ENCODE peak calls at places on chromosome 4, in eight cellular contexts. V is OCI-LY7; W is HCT116; S is CD8-positive, alpha-beta T cell; J is spleen; M is DND-41; Z is fibroblast of lung; H is tibial artery. F is an unnamed sample. For H3K36me3, the result is how much of the 10 kb centered on the place peaks cover.

GRCh38 chr4:1170156-1170804 is 2.1 kb downstream of the SPON2 start:
- DNase-seq in V (no peak), W (no peak), S (no peak), J (peak), M (no peak), Z (no peak), H (no peak), F (no peak)

GRCh38 chr4:151644625-151645024 is 116.2 kb downstream of the GATB start:
- DNase-seq in V (peak), W (peak), S (no peak), J (no peak), M (peak), Z (no peak), H (no peak), F (no peak)

GRCh38 chr4:138405934-138406567 is 163.9 kb upstream of the SLC7A11 start:
- DNase-seq in V (no peak), W (no peak), S (no peak), J (no peak), M (no peak), Z (peak), H (no peak), F (peak)

GRCh38 chr4:25953740-25954139 is 39.7 kb downstream of the SMIM20 start:
- DNase-seq in V (no peak), W (peak), S (no peak), J (no peak), M (no peak), Z (peak), H (no peak), F (no peak)

GRCh38 chr4:106914223-106914622 is 121.9 kb downstream of the DKK2 start:
- DNase-seq in V (no peak), W (no peak), S (no peak), J (no peak), M (no peak), Z (peak), H (no peak), F (no peak)

GRCh38 chr4:38314663-38315062 is 349.3 kb upstream of the KLF3 start:
- DNase-seq in V (no peak), W (no peak), S (no peak), J (no peak), M (no peak), Z (no peak), H (no peak), F (no peak)

GRCh38 chr4:141761926-141762325 is 125.5 kb downstream of the IL15 start:
- DNase-seq in V (no peak), W (no peak), S (no peak), J (no peak), M (no peak), Z (peak), H (no peak), F (no peak)

GRCh38 chr4:22574880-22575279 is 59.0 kb upstream of the ADGRA3 start:
- DNase-seq in V (no peak), W (no peak), S (no peak), J (no peak), M (no peak), Z (no peak), H (no peak), F (no peak)

GRCh38 chr4:154928640-154929257 is 147.7 kb downstream of the RBM46 start:
- DNase-seq in V (no peak), W (peak), S (no peak), J (no peak), M (no peak), Z (peak), H (no peak), F (no peak)

GRCh38 chr4:155491336-155492131 is 114.8 kb upstream of the MAP9 start:
- DNase-seq in V (no peak), W (no peak), S (no peak), J (no peak), M (no peak), Z (peak), H (no peak), F (peak)

GRCh38 chr4:128481752-128482480 is 194.3 kb upstream of the PGRMC2 start:
- DNase-seq in V (no peak), W (no peak), S (no peak), J (no peak), M (no peak), Z (no peak), H (no peak), F (no peak)

GRCh38 chr4:76365636-76366035 is 55.3 kb downstream of the CCDC158 start:
- DNase-seq in V (no peak), W (no peak), S (no peak), J (no peak), M (no peak), Z (peak), H (no peak), F (no peak)

GRCh38 chr4:53987761-53988171 is 76.6 kb downstream of the CHIC2 start:
- DNase-seq in V (no peak), W (peak), S (no peak), J (no peak), M (no peak), Z (peak), H (no peak), F (no peak)

GRCh38 chr4:59126996-59127395 is 2016.8 kb upstream of the IGFBP7 start:
- DNase-seq in V (no peak), W (no peak), S (no peak), J (no peak), M (no peak), Z (no peak), H (no peak), F (no peak)

GRCh38 chr4:160611181-160611580 is 1508.3 kb downstream of the RAPGEF2 start:
- DNase-seq in V (no peak), W (no peak), S (no peak), J (no peak), M (no peak), Z (no peak), H (no peak), F (no peak)

GRCh38 chr4:76755756-76756155 is 142.2 kb downstream of the SOWAHB start:
- DNase-seq in V (no peak), W (no peak), S (no peak), J (no peak), M (no peak), Z (no peak), H (no peak), F (no peak)

GRCh38 chr4:145019346-145019745 is 78.7 kb downstream of the ANAPC10 start:
- DNase-seq in V (no peak), W (no peak), S (no peak), J (no peak), M (no peak), Z (no peak), H (no peak), F (no peak)

GRCh38 chr4:26192921-26193894 is 127.6 kb upstream of the RBPJ start:
- DNase-seq in V (no peak), W (no peak), S (no peak), J (no peak), M (no peak), Z (peak), H (no peak), F (no peak)

GRCh38 chr4:164872481-164872880 is 4.5 kb upstream of the APELA start:
- DNase-seq in V (no peak), W (no peak), S (no peak), J (no peak), M (no peak), Z (no peak), H (no peak), F (no peak)

GRCh38 chr4:150211016-150211415 is 132.8 kb downstream of the DCLK2 start:
- DNase-seq in V (no peak), W (no peak), S (no peak), J (no peak), M (no peak), Z (no peak), H (no peak), F (no peak)

GRCh38 chr4:2938906-2939305 is 24.3 kb downstream of the NOP14 start:
- DNase-seq in V (no peak), W (no peak), S (no peak), J (peak), M (no peak), Z (no peak), H (peak), F (no peak)

GRCh38 chr4:147456706-147457105 is 24.2 kb upstream of the EDNRA start:
- DNase-seq in V (no peak), W (no peak), S (no peak), J (no peak), M (no peak), Z (no peak), H (no peak), F (no peak)

GRCh38 chr4:4260185-4260751 is 12.2 kb upstream of the TMEM128 start:
- DNase-seq in V (peak), W (peak), S (no peak), J (no peak), M (no peak), Z (peak), H (no peak), F (peak)

GRCh38 chr4:61068745-61069144 is 131.4 kb upstream of the ADGRL3 start:
- DNase-seq in V (no peak), W (no peak), S (no peak), J (no peak), M (no peak), Z (peak), H (no peak), F (no peak)

GRCh38 chr4:81785338-81785737 is 313.6 kb upstream of the RASGEF1B start:
- DNase-seq in V (no peak), W (no peak), S (no peak), J (no peak), M (no peak), Z (no peak), H (no peak), F (no peak)

GRCh38 chr4:54232151-54232688 is 3.1 kb downstream of the PDGFRA start:
- DNase-seq in V (no peak), W (no peak), S (no peak), J (no peak), M (no peak), Z (peak), H (no peak), F (no peak)

GRCh38 chr4:151318310-151319006 is 6.9 kb downstream of the SH3D19 start:
- DNase-seq in V (no peak), W (no peak), S (no peak), J (no peak), M (no peak), Z (no peak), H (no peak), F (no peak)

GRCh38 chr4:9923195-9923812 is 98.0 kb downstream of the SLC2A9 start:
- DNase-seq in V (no peak), W (no peak), S (no peak), J (no peak), M (no peak), Z (no peak), H (no peak), F (no peak)

GRCh38 chr4:179123079-179123478 is 1680.8 kb upstream of the AGA start:
- DNase-seq in V (no peak), W (no peak), S (no peak), J (no peak), M (no peak), Z (no peak), H (no peak), F (no peak)

GRCh38 chr4:7817877-7818675 is 121.6 kb downstream of the AFAP1 start:
- DNase-seq in V (no peak), W (no peak), S (no peak), J (no peak), M (no peak), Z (peak), H (no peak), F (no peak)

GRCh38 chr4:7821245-7822165 is 118.2 kb downstream of the AFAP1 start:
- DNase-seq in V (no peak), W (no peak), S (no peak), J (peak), M (no peak), Z (no peak), H (no peak), F (no peak)

GRCh38 chr4:7820031-7820825 is 119.4 kb downstream of the AFAP1 start:
- DNase-seq in V (no peak), W (no peak), S (no peak), J (peak), M (no peak), Z (no peak), H (no peak), F (no peak)

GRCh38 chr4:7818676-7819041 is 121.0 kb downstream of the AFAP1 start:
- DNase-seq in V (no peak), W (no peak), S (no peak), J (no peak), M (no peak), Z (no peak), H (no peak), F (no peak)

DNA sequence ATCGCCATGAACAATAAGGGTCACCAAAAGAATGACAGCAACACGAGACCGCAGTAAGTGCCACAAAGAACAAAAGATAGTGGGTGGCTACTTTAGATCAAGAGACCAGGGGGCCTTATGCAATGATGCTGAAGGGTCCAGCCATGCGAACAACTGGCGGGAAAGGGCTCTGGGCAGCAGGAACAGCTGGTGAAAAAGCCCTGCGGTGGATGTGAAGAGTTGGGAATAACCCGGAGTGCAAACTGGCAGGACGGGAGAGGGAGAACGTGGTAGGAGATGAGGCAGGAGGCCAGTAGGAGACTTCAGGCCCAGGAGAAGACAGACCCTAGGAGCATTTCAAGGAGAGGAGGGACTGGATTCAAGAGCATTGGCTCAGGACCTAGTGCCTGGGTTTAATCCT is 120.2 kb downstream of the AFAP1 start:
- DNase-seq in V (no peak), W (no peak), S (no peak), J (peak), M (no peak), Z (no peak), H (no peak), F (no peak)
- H3K4me3 ChIP-seq in V (no peak), W (no peak), S (no peak), J (no peak), M (no peak), Z (no peak), H (no peak), F (no peak)

GRCh38 chr4:82842593-82842992 is 44.0 kb upstream of the SCD5 start:
- DNase-seq in V (peak), W (no peak), S (no peak), J (no peak), M (no peak), Z (peak), H (no peak), F (no peak)
- TF ChIP-seq CTCF in V (peak), W (peak), S (no peak), J (no peak), M (peak), Z (peak), H (no peak), F (peak)

GRCh38 chr4:6956087-6956433 is 46.4 kb downstream of the TBC1D14 start:
- DNase-seq in V (no peak), W (no peak), S (no peak), J (no peak), M (no peak), Z (no peak), H (no peak), F (no peak)
- H3K36me3 ChIP-seq in V (under half), W (under half), S (under half), J (under half), M (under half), Z (under half), H (under half), F (under half)

GRCh38 chr4:118352843-118353373 is at the start of gene PRSS12:
- DNase-seq in V (no peak), W (peak), S (peak), J (peak), M (no peak), Z (peak), H (no peak), F (peak)
- H3K4me3 ChIP-seq in V (no peak), W (peak), S (peak), J (peak), M (no peak), Z (peak), H (peak), F (peak)

GRCh38 chr4:84260495-84260894 is 238.6 kb downstream of the NKX6-1 start:
- DNase-seq in V (no peak), W (no peak), S (no peak), J (no peak), M (no peak), Z (no peak), H (no peak), F (no peak)
- TF ChIP-seq CTCF in V (no peak), W (no peak), S (no peak), J (no peak), M (no peak), Z (no peak), H (no peak), F (no peak)

GRCh38 chr4:184727430-184727829 is 6.5 kb downstream of the CENPU start:
- DNase-seq in V (no peak), W (no peak), S (no peak), J (no peak), M (no peak), Z (no peak), H (no peak), F (no peak)
- H3K36me3 ChIP-seq in V (half or more), W (under half), S (under half), J (under half), M (half or more), Z (under half), H (under half), F (under half)

GRCh38 chr4:153758136-153758535 is 1.7 kb downstream of the RNF175 start:
- DNase-seq in V (no peak), W (no peak), S (no peak), J (no peak), M (no peak), Z (no peak), H (no peak), F (no peak)

GRCh38 chr4:153757407-153757806 is 2.4 kb downstream of the RNF175 start:
- DNase-seq in V (no peak), W (no peak), S (no peak), J (no peak), M (no peak), Z (no peak), H (no peak), F (no peak)

GRCh38 chr4:153763404-153763803 is 3.6 kb upstream of the RNF175 start:
- DNase-seq in V (peak), W (no peak), S (no peak), J (no peak), M (no peak), Z (no peak), H (no peak), F (no peak)

GRCh38 chr4:153758688-153759406 is 977 bp downstream of the RNF175 start:
- DNase-seq in V (no peak), W (no peak), S (no peak), J (no peak), M (no peak), Z (no peak), H (no peak), F (no peak)

DNA sequence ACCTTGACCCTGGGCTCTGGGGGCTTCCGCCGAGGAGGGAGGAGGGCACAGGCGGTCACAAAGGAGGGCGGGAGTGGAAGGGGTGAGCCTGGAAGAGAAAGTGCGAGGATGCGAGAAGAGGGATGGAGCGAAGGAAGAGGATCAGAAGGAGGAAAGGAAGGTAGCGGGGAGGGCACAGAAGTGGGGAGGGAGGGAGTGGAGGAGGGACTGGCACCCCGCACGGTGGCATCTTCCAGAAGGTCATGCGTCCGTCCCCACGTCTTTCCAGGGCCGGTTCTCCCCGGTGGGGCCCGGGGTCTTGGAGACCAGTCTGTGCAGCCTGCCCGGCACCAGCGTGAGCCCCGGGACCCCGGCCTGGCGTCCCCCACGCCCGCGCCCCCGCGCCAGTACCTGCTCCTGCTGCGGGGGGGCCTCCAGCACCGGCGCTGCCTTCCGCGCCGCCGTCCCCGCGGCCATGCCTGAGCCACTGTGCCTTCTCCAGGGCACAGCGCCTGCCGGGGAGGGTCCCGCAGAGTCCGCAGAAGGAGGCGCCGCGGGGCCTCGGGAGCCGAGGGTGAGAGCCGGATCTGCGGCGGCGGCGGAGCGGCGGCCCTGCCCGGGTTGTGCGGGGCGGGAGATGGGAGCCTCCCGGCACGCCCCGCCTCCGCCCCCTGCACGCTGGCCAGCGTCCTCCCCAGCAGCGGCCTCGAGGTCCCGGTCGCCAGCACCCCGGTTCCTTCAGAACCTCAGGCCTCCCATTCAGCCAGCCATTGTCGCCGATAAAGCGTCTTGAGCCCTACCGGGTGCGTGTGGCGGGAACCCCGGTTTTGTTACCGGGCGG is at the start of gene RNF175:
- DNase-seq in V (no peak), W (no peak), S (no peak), J (peak), M (no peak), Z (no peak), H (no peak), F (no peak)
- H3K4me3 ChIP-seq in V (no peak), W (no peak), S (peak), J (peak), M (no peak), Z (peak), H (peak), F (no peak)

F was measured in GM06990.